ENCODE peak calls at places on chromosomes 3 and 15, in seven cellular contexts. One of them, this sample, is unnamed.

GRCh38 chr3:168047190-168047795 is 48.4 kb downstream of the GOLIM4 start:
- DNase-seq in uterus: no peak
- DNase-seq in CD4-positive, alpha-beta T cell: no peak
- DNase-seq in GM13976: peak
- DNase-seq in cardiac fibroblast: peak
- DNase-seq in psoas muscle: no peak
- DNase-seq in AG09309: peak
- DNase-seq in this sample: peak

GRCh38 chr15:72086010-72086697 is 31.8 kb downstream of the MYO9A start:
- DNase-seq in psoas muscle: no peak
- DNase-seq in CD4-positive, alpha-beta T cell: no peak
- DNase-seq in cardiac fibroblast: no peak
- DNase-seq in uterus: no peak
- DNase-seq in GM13976: no peak
- DNase-seq in AG09309: no peak
- DNase-seq in this sample: no peak

GRCh38 chr3:100032262-100032661 is 82.0 kb downstream of the FILIP1L start:
- DNase-seq in uterus: no peak
- DNase-seq in psoas muscle: no peak
- DNase-seq in cardiac fibroblast: peak
- DNase-seq in CD4-positive, alpha-beta T cell: no peak
- DNase-seq in AG09309: peak
- DNase-seq in GM13976: no peak
- DNase-seq in this sample: no peak

GRCh38 chr15:39300451-39301153 is 280.3 kb upstream of the THBS1 start:
- DNase-seq in cardiac fibroblast: peak
- DNase-seq in uterus: no peak
- DNase-seq in GM13976: no peak
- DNase-seq in CD4-positive, alpha-beta T cell: no peak
- DNase-seq in AG09309: no peak
- DNase-seq in psoas muscle: no peak
- DNase-seq in this sample: no peak

GRCh38 chr15:83919319-83919830 is 265.5 kb downstream of the ADAMTSL3 start:
- DNase-seq in AG09309: no peak
- DNase-seq in cardiac fibroblast: no peak
- DNase-seq in uterus: no peak
- DNase-seq in CD4-positive, alpha-beta T cell: no peak
- DNase-seq in psoas muscle: no peak
- DNase-seq in GM13976: peak
- DNase-seq in this sample: peak

GRCh38 chr3:140972833-140973232 is 31.2 kb downstream of the SLC25A36 start:
- DNase-seq in psoas muscle: no peak
- DNase-seq in cardiac fibroblast: peak
- DNase-seq in GM13976: no peak
- DNase-seq in CD4-positive, alpha-beta T cell: no peak
- DNase-seq in AG09309: peak
- DNase-seq in uterus: no peak
- DNase-seq in this sample: peak

GRCh38 chr3:152210697-152211096 is 58.0 kb upstream of the MBNL1 start:
- DNase-seq in uterus: no peak
- DNase-seq in psoas muscle: no peak
- DNase-seq in AG09309: no peak
- DNase-seq in GM13976: no peak
- DNase-seq in CD4-positive, alpha-beta T cell: no peak
- DNase-seq in cardiac fibroblast: no peak
- DNase-seq in this sample: no peak

GRCh38 chr3:53194218-53195065 is 33.4 kb downstream of the PRKCD start:
- DNase-seq in psoas muscle: peak
- DNase-seq in uterus: no peak
- DNase-seq in AG09309: no peak
- DNase-seq in cardiac fibroblast: peak
- DNase-seq in GM13976: no peak
- DNase-seq in CD4-positive, alpha-beta T cell: no peak
- DNase-seq in this sample: no peak

GRCh38 chr3:98581474-98581873 is 11.9 kb downstream of the CPOX start:
- DNase-seq in psoas muscle: no peak
- DNase-seq in uterus: no peak
- DNase-seq in AG09309: no peak
- DNase-seq in cardiac fibroblast: no peak
- DNase-seq in CD4-positive, alpha-beta T cell: no peak
- DNase-seq in GM13976: no peak
- DNase-seq in this sample: no peak

GRCh38 chr15:88564741-88565140 is 18.3 kb upstream of the DET1 start:
- DNase-seq in psoas muscle: no peak
- DNase-seq in CD4-positive, alpha-beta T cell: no peak
- DNase-seq in AG09309: no peak
- DNase-seq in GM13976: no peak
- DNase-seq in uterus: no peak
- DNase-seq in cardiac fibroblast: no peak
- DNase-seq in this sample: no peak

GRCh38 chr3:165641569-165642310 is 195.5 kb downstream of the BCHE start:
- DNase-seq in uterus: no peak
- DNase-seq in CD4-positive, alpha-beta T cell: no peak
- DNase-seq in cardiac fibroblast: peak
- DNase-seq in AG09309: no peak
- DNase-seq in psoas muscle: no peak
- DNase-seq in GM13976: no peak
- DNase-seq in this sample: no peak

GRCh38 chr3:150411971-150412370 is 3.9 kb downstream of the TSC22D2 start:
- DNase-seq in uterus: no peak
- DNase-seq in cardiac fibroblast: no peak
- DNase-seq in CD4-positive, alpha-beta T cell: no peak
- DNase-seq in GM13976: no peak
- DNase-seq in AG09309: no peak
- DNase-seq in psoas muscle: no peak
- DNase-seq in this sample: no peak

GRCh38 chr3:107977571-107977970 is 113.3 kb downstream of the CD47 start:
- DNase-seq in CD4-positive, alpha-beta T cell: no peak
- DNase-seq in cardiac fibroblast: no peak
- DNase-seq in GM13976: no peak
- DNase-seq in uterus: no peak
- DNase-seq in AG09309: no peak
- DNase-seq in psoas muscle: no peak
- DNase-seq in this sample: no peak

GRCh38 chr3:10502185-10502880 is 3.1 kb downstream of the ATP2B2 start:
- DNase-seq in AG09309: no peak
- DNase-seq in psoas muscle: no peak
- DNase-seq in GM13976: no peak
- DNase-seq in CD4-positive, alpha-beta T cell: no peak
- DNase-seq in uterus: no peak
- DNase-seq in cardiac fibroblast: no peak
- DNase-seq in this sample: no peak

GRCh38 chr3:10503217-10503796 is 2.1 kb downstream of the ATP2B2 start:
- DNase-seq in GM13976: no peak
- DNase-seq in psoas muscle: peak
- DNase-seq in AG09309: no peak
- DNase-seq in uterus: no peak
- DNase-seq in cardiac fibroblast: no peak
- DNase-seq in CD4-positive, alpha-beta T cell: no peak
- DNase-seq in this sample: no peak

GRCh38 chr3:10505791-10506585 is 602 bp upstream of the ATP2B2 start:
- DNase-seq in CD4-positive, alpha-beta T cell: no peak
- DNase-seq in psoas muscle: no peak
- DNase-seq in AG09309: no peak
- DNase-seq in GM13976: no peak
- DNase-seq in cardiac fibroblast: no peak
- DNase-seq in uterus: no peak
- DNase-seq in this sample: no peak

GRCh38 chr3:10505050-10505790 is at the start of gene ATP2B2:
- DNase-seq in AG09309: no peak
- DNase-seq in psoas muscle: peak
- DNase-seq in CD4-positive, alpha-beta T cell: no peak
- DNase-seq in uterus: no peak
- DNase-seq in GM13976: no peak
- DNase-seq in cardiac fibroblast: no peak
- DNase-seq in this sample: no peak

GRCh38 chr3:10504161-10505049 is 981 bp downstream of the ATP2B2 start:
- DNase-seq in GM13976: no peak
- DNase-seq in CD4-positive, alpha-beta T cell: no peak
- DNase-seq in cardiac fibroblast: no peak
- DNase-seq in psoas muscle: peak
- DNase-seq in uterus: no peak
- DNase-seq in AG09309: no peak
- DNase-seq in this sample: no peak
- TF ChIP-seq CTCF in GM13976: no peak
- TF ChIP-seq CTCF in CD4-positive, alpha-beta T cell: no peak
- TF ChIP-seq CTCF in cardiac fibroblast: no peak
- TF ChIP-seq CTCF in psoas muscle: no peak
- TF ChIP-seq CTCF in uterus: no peak
- TF ChIP-seq CTCF in AG09309: no peak
- TF ChIP-seq CTCF in this sample: no peak

GRCh38 chr15:85008474-85009260 is 27.0 kb downstream of the PDE8A start:
- DNase-seq in CD4-positive, alpha-beta T cell: no peak
- DNase-seq in psoas muscle: no peak
- DNase-seq in cardiac fibroblast: no peak
- DNase-seq in uterus: no peak
- DNase-seq in AG09309: no peak
- DNase-seq in GM13976: no peak
- DNase-seq in this sample: no peak

GRCh38 chr15:85011210-85011571 is 29.5 kb downstream of the PDE8A start:
- DNase-seq in uterus: no peak
- DNase-seq in AG09309: no peak
- DNase-seq in psoas muscle: no peak
- DNase-seq in CD4-positive, alpha-beta T cell: no peak
- DNase-seq in cardiac fibroblast: no peak
- DNase-seq in GM13976: no peak
- DNase-seq in this sample: no peak

GRCh38 chr15:85010114-85010471 is 28.4 kb downstream of the PDE8A start:
- DNase-seq in CD4-positive, alpha-beta T cell: no peak
- DNase-seq in psoas muscle: no peak
- DNase-seq in AG09309: no peak
- DNase-seq in uterus: no peak
- DNase-seq in cardiac fibroblast: no peak
- DNase-seq in GM13976: no peak
- DNase-seq in this sample: no peak

GRCh38 chr15:85009435-85009834 is 27.8 kb downstream of the PDE8A start:
- DNase-seq in uterus: no peak
- DNase-seq in CD4-positive, alpha-beta T cell: no peak
- DNase-seq in cardiac fibroblast: peak
- DNase-seq in GM13976: no peak
- DNase-seq in psoas muscle: no peak
- DNase-seq in AG09309: no peak
- DNase-seq in this sample: no peak

GRCh38 chr15:85010472-85011209 is 29.0 kb downstream of the PDE8A start:
- DNase-seq in psoas muscle: no peak
- DNase-seq in CD4-positive, alpha-beta T cell: no peak
- DNase-seq in GM13976: no peak
- DNase-seq in cardiac fibroblast: peak
- DNase-seq in AG09309: no peak
- DNase-seq in uterus: no peak
- DNase-seq in this sample: no peak
- TF ChIP-seq CTCF in psoas muscle: peak
- TF ChIP-seq CTCF in CD4-positive, alpha-beta T cell: no peak
- TF ChIP-seq CTCF in GM13976: no peak
- TF ChIP-seq CTCF in cardiac fibroblast: no peak
- TF ChIP-seq CTCF in AG09309: no peak
- TF ChIP-seq CTCF in uterus: no peak
- TF ChIP-seq CTCF in this sample: no peak

DNA sequence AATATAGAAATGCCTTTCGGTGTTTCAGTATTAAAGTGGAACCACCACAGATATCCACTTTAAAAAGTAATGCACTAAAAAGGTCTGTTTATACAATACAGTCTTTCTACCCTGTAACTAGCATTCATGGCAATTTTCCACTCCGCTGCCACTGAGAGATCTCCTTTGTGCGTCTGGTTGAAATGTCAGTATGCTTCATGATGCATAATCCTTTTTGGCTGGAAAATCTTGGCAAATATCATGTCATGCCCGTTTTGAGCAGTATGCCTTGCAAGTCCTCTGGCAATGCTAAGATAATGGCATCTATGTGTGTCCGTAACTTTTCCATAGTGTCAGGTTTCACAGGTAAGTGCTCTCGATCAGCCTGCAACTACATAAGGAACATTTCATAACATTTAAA is 30.8 kb upstream of the ARF4 start:
- DNase-seq in psoas muscle: no peak
- DNase-seq in GM13976: no peak
- DNase-seq in AG09309: no peak
- DNase-seq in CD4-positive, alpha-beta T cell: no peak
- DNase-seq in cardiac fibroblast: no peak
- DNase-seq in uterus: no peak
- DNase-seq in this sample: no peak
- TF ChIP-seq CTCF in psoas muscle: no peak
- TF ChIP-seq CTCF in GM13976: no peak
- TF ChIP-seq CTCF in AG09309: no peak
- TF ChIP-seq CTCF in CD4-positive, alpha-beta T cell: no peak
- TF ChIP-seq CTCF in cardiac fibroblast: no peak
- TF ChIP-seq CTCF in uterus: no peak
- TF ChIP-seq CTCF in this sample: no peak

GRCh38 chr15:42057744-42058646 is 36.4 kb downstream of the PLA2G4D start:
- DNase-seq in cardiac fibroblast: no peak
- DNase-seq in psoas muscle: no peak
- DNase-seq in CD4-positive, alpha-beta T cell: no peak
- DNase-seq in AG09309: no peak
- DNase-seq in uterus: no peak
- DNase-seq in GM13976: no peak
- DNase-seq in this sample: no peak

GRCh38 chr15:42058791-42059190 is 35.6 kb downstream of the PLA2G4D start:
- DNase-seq in cardiac fibroblast: no peak
- DNase-seq in psoas muscle: no peak
- DNase-seq in uterus: no peak
- DNase-seq in CD4-positive, alpha-beta T cell: no peak
- DNase-seq in GM13976: no peak
- DNase-seq in AG09309: no peak
- DNase-seq in this sample: no peak

GRCh38 chr15:42053914-42054313 is 33.1 kb upstream of the PLA2G4E start:
- DNase-seq in GM13976: no peak
- DNase-seq in CD4-positive, alpha-beta T cell: no peak
- DNase-seq in cardiac fibroblast: no peak
- DNase-seq in AG09309: no peak
- DNase-seq in uterus: no peak
- DNase-seq in psoas muscle: no peak
- DNase-seq in this sample: no peak

GRCh38 chr15:42059661-42060476 is 34.5 kb downstream of the PLA2G4D start:
- DNase-seq in uterus: no peak
- DNase-seq in cardiac fibroblast: peak
- DNase-seq in GM13976: peak
- DNase-seq in psoas muscle: no peak
- DNase-seq in CD4-positive, alpha-beta T cell: peak
- DNase-seq in AG09309: no peak
- DNase-seq in this sample: peak

DNA sequence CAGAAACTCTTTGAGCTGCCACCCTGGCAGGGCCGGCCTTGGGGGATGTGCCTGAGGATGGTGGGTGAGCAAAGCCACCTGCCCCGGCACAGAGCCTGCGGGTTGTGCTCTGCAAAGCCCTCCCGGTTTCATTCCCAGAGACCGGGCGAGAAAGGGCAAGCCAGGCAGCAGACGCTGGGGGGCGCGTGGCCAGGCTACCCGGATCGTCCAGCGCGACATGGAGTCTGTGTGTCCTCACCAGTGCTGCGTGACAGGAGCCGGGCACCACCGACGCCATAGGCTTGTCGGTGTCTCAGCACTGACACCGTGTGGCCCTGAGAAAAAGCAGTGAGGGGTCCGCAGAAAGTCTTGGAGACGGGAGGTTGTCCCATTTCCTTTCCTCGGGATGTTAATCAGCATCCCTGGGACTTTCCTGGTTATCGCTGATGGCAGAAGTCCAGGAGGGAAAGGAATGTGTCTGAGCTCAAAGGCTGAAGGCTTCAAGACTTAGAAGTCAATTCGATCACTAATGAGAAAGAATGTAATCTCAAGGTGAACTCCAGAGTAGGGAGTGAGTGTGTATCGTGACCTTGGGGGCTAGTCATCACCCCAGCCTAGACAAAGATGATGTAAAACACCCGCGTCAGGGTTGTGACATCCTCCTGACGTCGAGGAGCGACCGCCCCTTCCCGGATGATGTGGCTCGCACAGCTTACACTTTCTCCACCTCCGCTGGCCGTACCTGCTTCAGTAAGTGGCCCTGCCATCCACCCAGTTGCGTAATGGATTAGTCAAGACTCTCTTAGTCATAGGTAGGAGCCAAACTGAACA is 36.3 kb upstream of the PLA2G4E start:
- DNase-seq in psoas muscle: peak
- DNase-seq in GM13976: peak
- DNase-seq in uterus: peak
- DNase-seq in CD4-positive, alpha-beta T cell: peak
- DNase-seq in cardiac fibroblast: peak
- DNase-seq in AG09309: no peak
- DNase-seq in this sample: peak
- TF ChIP-seq CTCF in psoas muscle: peak
- TF ChIP-seq CTCF in GM13976: peak
- TF ChIP-seq CTCF in uterus: peak
- TF ChIP-seq CTCF in CD4-positive, alpha-beta T cell: peak
- TF ChIP-seq CTCF in cardiac fibroblast: peak
- TF ChIP-seq CTCF in AG09309: peak
- TF ChIP-seq CTCF in this sample: peak